ENCODE peak calls at places on chromosomes 4 and X, in four cellular contexts. O is progenitor cell of endocrine pancreas, D is fibroblast of the aortic adventitia, P is stromal cell of bone marrow. V is an unnamed sample.

GRCh38 chr4:126610933-126611332 is 1021.8 kb upstream of the INTU start:
- DNase-seq in P (no peak), D (no peak), O (no peak), V (no peak)

GRCh38 chrX:49075347-49075746 is 1.5 kb upstream of the PRAF2 start:
- DNase-seq in O (no peak), P (no peak), D (no peak), V (no peak)

GRCh38 chr4:161419822-161420221 is 744.0 kb downstream of the FSTL5 start:
- DNase-seq in O (no peak), P (no peak), D (no peak), V (no peak)

GRCh38 chrX:115895678-115896329 is 274.7 kb upstream of the AGTR2 start:
- DNase-seq in P (no peak), D (no peak), O (no peak), V (no peak)

GRCh38 chr4:128387600-128388351 is 100.2 kb upstream of the PGRMC2 start:
- DNase-seq in D (no peak), O (no peak), P (no peak), V (no peak)

GRCh38 chrX:10938371-10938982 is 172.7 kb upstream of the HCCS start:
- DNase-seq in P (no peak), O (no peak), D (no peak), V (no peak)

GRCh38 chrX:9829308-9830267 is 43.4 kb downstream of the SHROOM2 start:
- DNase-seq in O (no peak), D (no peak), P (no peak), V (no peak)

GRCh38 chrX:39619182-39620009 is 478.4 kb downstream of the BCOR start:
- DNase-seq in O (no peak), D (no peak), P (no peak), V (no peak)

GRCh38 chr4:96833831-96834230 is 993.9 kb downstream of the PDHA2 start:
- DNase-seq in D (no peak), P (no peak), O (no peak), V (no peak)

GRCh38 chrX:120677017-120677652 is 47.3 kb upstream of the C1GALT1C1 start:
- DNase-seq in D (no peak), P (no peak), O (no peak), V (no peak)

GRCh38 chr4:105644270-105644669 is 64.2 kb downstream of the INTS12 start:
- DNase-seq in D (no peak), O (no peak), P (no peak), V (no peak)

GRCh38 chr4:23373269-23373668 is 516.6 kb downstream of the PPARGC1A start:
- DNase-seq in D (peak), P (no peak), O (no peak), V (no peak)

GRCh38 chrX:78104447-78105176 is 564 bp downstream of the PGK1 start:
- DNase-seq in P (no peak), O (no peak), D (peak), V (no peak)

GRCh38 chr4:186792994-186793393 is 69.3 kb upstream of the FAT1 start:
- DNase-seq in P (peak), D (peak), O (no peak), V (no peak)

GRCh38 chr4:150960818-150961217 is 54.3 kb downstream of the LRBA start:
- DNase-seq in O (no peak), D (no peak), P (no peak), V (no peak)

GRCh38 chr4:21885770-21886169 is 62.8 kb downstream of the KCNIP4 start:
- DNase-seq in P (no peak), D (peak), O (no peak), V (no peak)

GRCh38 chr4:183136880-183137279 is 37.8 kb downstream of the WWC2 start:
- DNase-seq in P (no peak), D (no peak), O (no peak), V (no peak)

GRCh38 chr4:769511-769910 is 56.4 kb downstream of the CPLX1 start:
- DNase-seq in P (no peak), D (no peak), O (no peak), V (no peak)

GRCh38 chrX:22395372-22395771 is 122.7 kb downstream of the CBLL2 start:
- DNase-seq in O (no peak), P (no peak), D (no peak), V (no peak)

GRCh38 chr4:182307746-182308145 is 64.5 kb downstream of the TENM3 start:
- DNase-seq in P (peak), O (no peak), D (peak), V (no peak)

GRCh38 chrX:95536111-95536510 is 1148.5 kb upstream of the DIAPH2 start:
- DNase-seq in O (no peak), D (no peak), P (no peak), V (no peak)